ENCODE peak calls at places on chromosomes 5 and 9, in four cellular contexts. X is CD8-positive, alpha-beta memory T cell; P is adipocyte; A is CD4-positive, CD25-positive, alpha-beta regulatory T cell. G is an unnamed sample. For H3K9me3, the result is how much of the 10 kb centered on the place peaks cover.

GRCh38 chr5:35404701-35405100 is 174.4 kb upstream of the PRLR start:
- DNase-seq in X (no peak), P (no peak), A (no peak), G (no peak)

GRCh38 chr5:102799017-102799416 is 43.9 kb downstream of the PAM start:
- DNase-seq in X (no peak), P (peak), A (no peak), G (no peak)

GRCh38 chr9:77946969-77947368 is 84.6 kb downstream of the GNAQ start:
- DNase-seq in X (no peak), P (no peak), A (no peak), G (no peak)

GRCh38 chr5:142425286-142426065 is 100.7 kb upstream of the SPRY4 start:
- DNase-seq in X (no peak), P (no peak), A (no peak), G (no peak)

GRCh38 chr9:26744362-26744965 is 148.1 kb downstream of the CAAP1 start:
- DNase-seq in X (no peak), P (peak), A (peak), G (no peak)

GRCh38 chr9:86098793-86099694 is at the start of gene GOLM1:
- DNase-seq in X (peak), P (peak), A (peak), G (no peak)

GRCh38 chr9:116450378-116451139 is 236.5 kb upstream of the TRIM32 start:
- DNase-seq in X (no peak), P (peak), A (no peak), G (no peak)

GRCh38 chr9:134734270-134734669 is 92.7 kb downstream of the COL5A1 start:
- DNase-seq in X (no peak), P (peak), A (no peak), G (no peak)

GRCh38 chr5:65775476-65775875 is 53.5 kb downstream of the NLN start:
- DNase-seq in X (no peak), P (no peak), A (no peak), G (no peak)

GRCh38 chr9:35728041-35728971 is 3.7 kb downstream of the TLN1 start:
- DNase-seq in X (no peak), P (peak), A (peak), G (no peak)

GRCh38 chr9:98913705-98914104 is 30.0 kb upstream of the COL15A1 start:
- DNase-seq in X (no peak), P (no peak), A (no peak), G (no peak)

GRCh38 chr5:172002840-172003512 is 3.5 kb downstream of the FBXW11 start:
- DNase-seq in X (no peak), P (no peak), A (no peak), G (no peak)

GRCh38 chr5:133332732-133333024 is 279.7 kb downstream of the FSTL4 start:
- DNase-seq in X (no peak), P (no peak), A (peak), G (no peak)

GRCh38 chr9:127154003-127154389 is 31.6 kb upstream of the ANGPTL2 start:
- DNase-seq in X (no peak), P (no peak), A (no peak), G (no peak)

GRCh38 chr5:74579215-74579614 is 61.3 kb downstream of the ENC1 start:
- DNase-seq in X (peak), P (no peak), A (peak), G (no peak)

GRCh38 chr9:120477534-120478001 is 102.4 kb downstream of the CDK5RAP2 start:
- DNase-seq in X (no peak), P (peak), A (peak), G (peak)

DNA sequence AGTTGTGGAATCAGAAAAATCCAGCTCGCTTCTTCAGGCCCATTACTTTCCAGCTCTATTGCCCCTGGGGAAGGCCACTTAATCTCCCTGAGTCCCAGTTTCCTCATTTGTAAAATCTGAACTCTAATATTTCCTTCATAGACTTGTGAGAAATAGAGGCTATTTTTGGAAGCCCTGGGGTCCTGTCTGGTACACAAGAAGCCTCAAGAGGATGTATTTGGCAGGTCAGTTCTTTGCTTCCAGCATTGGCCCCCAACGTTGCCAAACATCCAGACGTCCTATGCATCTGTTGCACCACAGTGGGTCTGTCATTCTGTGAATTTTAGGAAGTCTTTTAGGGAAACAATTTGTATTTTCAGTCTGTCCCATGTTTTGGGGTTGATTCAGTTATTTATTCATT is 525.9 kb downstream of the EBF1 start:
- DNase-seq in X (no peak), P (no peak), A (no peak), G (no peak)
- H3K9me3 ChIP-seq in X (under half), P (under half), A (under half), G (under half)

GRCh38 chr9:118767571-118767970 is 601.7 kb downstream of the BRINP1 start:
- DNase-seq in X (no peak), P (no peak), A (no peak), G (no peak)
- H3K9me3 ChIP-seq in X (under half), P (under half), A (under half), G (under half)

DNA sequence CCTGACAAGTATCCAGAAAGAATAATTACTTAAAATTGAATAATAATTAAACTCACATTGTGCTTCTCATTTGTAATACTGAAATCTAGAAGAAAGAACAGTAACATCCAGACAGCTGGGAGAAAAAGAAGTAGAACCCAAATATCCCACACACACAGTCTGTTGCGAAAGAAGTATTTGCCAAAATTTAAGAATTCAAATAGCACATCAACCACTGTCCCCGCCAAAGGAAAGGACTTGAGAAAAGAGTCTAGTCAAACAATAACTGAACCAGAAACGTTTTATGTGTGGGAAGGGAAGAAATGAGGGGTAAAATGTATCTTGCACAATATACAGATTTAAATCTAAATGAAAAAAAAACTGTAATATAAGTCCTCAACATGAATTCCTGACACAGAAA is 202.7 kb downstream of the MLLT3 start:
- DNase-seq in X (no peak), P (peak), A (no peak), G (no peak)
- H3K9me3 ChIP-seq in X (under half), P (under half), A (under half), G (under half)

GRCh38 chr5:17978954-17979353 is 344.7 kb downstream of the TAF11L14 start:
- DNase-seq in X (no peak), P (no peak), A (no peak), G (no peak)
- H3K9me3 ChIP-seq in X (under half), P (under half), A (under half), G (under half)

GRCh38 chr5:178703015-178703414 is 27.4 kb downstream of the ZNF354A start:
- DNase-seq in X (no peak), P (no peak), A (no peak), G (no peak)
- H3K9me3 ChIP-seq in X (under half), P (half or more), A (under half), G (under half)

DNA sequence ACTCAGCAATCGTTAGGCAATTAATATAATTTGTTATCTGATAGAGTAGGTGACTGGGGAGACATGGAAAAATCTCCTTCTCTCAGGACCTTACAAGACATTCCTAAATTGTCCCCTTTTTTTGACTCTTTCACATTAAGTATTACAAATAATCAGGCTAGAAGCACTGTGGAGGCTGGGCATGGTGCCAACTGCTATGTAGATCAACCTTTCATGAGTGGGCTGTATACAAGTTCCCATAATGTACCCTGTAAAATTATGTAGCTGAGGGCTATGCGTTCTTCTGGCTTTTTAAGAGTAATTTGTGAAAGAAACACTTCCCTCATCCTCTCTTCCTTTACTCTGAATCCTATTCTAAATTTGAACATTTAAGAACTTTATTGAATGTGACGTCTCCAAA is 140.2 kb downstream of the NFIB start:
- DNase-seq in X (no peak), P (no peak), A (no peak), G (no peak)
- H3K9me3 ChIP-seq in X (under half), P (under half), A (under half), G (under half)

DNA sequence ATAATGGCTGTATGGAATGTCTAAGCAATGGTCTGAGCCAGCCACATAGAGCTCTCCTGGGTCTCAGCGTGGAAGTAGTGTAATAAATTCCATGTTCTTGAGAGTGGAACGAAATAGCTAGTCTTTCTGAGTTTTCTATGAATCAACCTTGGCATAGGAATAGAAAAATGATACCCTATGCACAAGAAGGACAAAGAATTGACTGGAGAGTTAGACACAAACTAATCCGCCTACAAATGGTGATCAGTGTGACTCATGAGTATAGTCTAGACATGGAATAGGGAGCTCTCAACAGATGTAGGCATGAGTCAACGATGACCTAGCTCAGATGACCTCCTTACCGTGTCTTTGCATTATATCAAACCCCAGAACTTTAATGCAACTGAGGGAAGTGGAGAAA is 256.8 kb upstream of the GRIN3A start:
- DNase-seq in X (no peak), P (no peak), A (no peak), G (no peak)
- H3K9me3 ChIP-seq in X (under half), P (under half), A (under half), G (under half)

GRCh38 chr5:141403387-141403786 is 809 bp downstream of the PCDHGA9 start:
- DNase-seq in X (no peak), P (no peak), A (no peak), G (no peak)

GRCh38 chr5:141399555-141400258 is 2.0 kb downstream of the PCDHGB5 start:
- DNase-seq in X (no peak), P (no peak), A (no peak), G (no peak)

GRCh38 chr5:141393267-141393666 is 834 bp downstream of the PCDHGA8 start:
- DNase-seq in X (no peak), P (no peak), A (no peak), G (no peak)

GRCh38 chr5:141402553-141403328 is at the start of gene PCDHGA9:
- DNase-seq in X (no peak), P (peak), A (no peak), G (no peak)

GRCh38 chr5:141398608-141399007 is 861 bp downstream of the PCDHGB5 start:
- DNase-seq in X (no peak), P (no peak), A (no peak), G (no peak)
- H3K9me3 ChIP-seq in X (under half), P (under half), A (under half), G (under half)

G was measured in T-helper 17 cell.